ENCODE peak calls at places on chromosomes 3 and 15, in eight cellular contexts. H, A, L, B, F, T, G and R are unnamed samples.

GRCh38 chr15:98506711-98507110 is 141.6 kb upstream of the IGF1R start:
- DNase-seq in L (no peak), H (no peak), B (no peak), G (no peak), F (no peak), T (no peak), A (no peak), R (no peak)

GRCh38 chr3:69352305-69353087 is 33.4 kb downstream of the FRMD4B start:
- DNase-seq in T (no peak), B (no peak), A (no peak), L (no peak), F (no peak), G (no peak), H (no peak), R (no peak)

GRCh38 chr3:154025007-154025406 is 96.2 kb upstream of the ARHGEF26 start:
- DNase-seq in T (no peak), F (no peak), G (no peak), H (no peak), L (no peak), A (no peak), B (no peak), R (no peak)

GRCh38 chr3:146200461-146201220 is 39.7 kb upstream of the PLOD2 start:
- DNase-seq in F (no peak), T (no peak), L (no peak), B (no peak), H (no peak), A (no peak), G (no peak), R (no peak)

GRCh38 chr3:171435143-171435542 is 25.1 kb downstream of the TNIK start:
- DNase-seq in B (no peak), T (no peak), G (no peak), F (no peak), L (no peak), A (no peak), H (no peak), R (no peak)

GRCh38 chr3:39051649-39052557 is at the start of the genes SCN11A and WDR48:
- DNase-seq in F (peak), H (peak), L (peak), T (peak), B (peak), A (peak), G (peak), R (peak)

GRCh38 chr15:67512140-67512539 is 8.8 kb upstream of the C15orf61 start:
- DNase-seq in H (no peak), F (no peak), T (no peak), G (no peak), L (peak), B (no peak), A (no peak), R (no peak)

GRCh38 chr3:184874709-184875644 is 63.0 kb downstream of the VPS8 start:
- DNase-seq in T (peak), B (peak), H (no peak), G (peak), L (peak), F (no peak), A (peak), R (no peak)

GRCh38 chr3:12440927-12441326 is 43.4 kb upstream of the TSEN2 start:
- DNase-seq in A (no peak), G (peak), T (no peak), L (no peak), F (no peak), H (no peak), B (peak), R (peak)

GRCh38 chr3:63972196-63972595 is 51.1 kb downstream of the PSMD6 start:
- DNase-seq in T (no peak), B (peak), H (no peak), L (no peak), F (no peak), A (no peak), G (no peak), R (no peak)

GRCh38 chr3:149016669-149017541 is 25.6 kb downstream of the GYG1 start:
- DNase-seq in G (no peak), B (peak), A (no peak), L (no peak), F (no peak), T (no peak), H (no peak), R (no peak)

GRCh38 chr3:177193706-177194268 is 3.5 kb downstream of the TBL1XR1 start:
- DNase-seq in G (no peak), H (no peak), T (no peak), F (no peak), L (no peak), A (peak), B (no peak), R (no peak)

GRCh38 chr3:128483657-128484403 is 9.2 kb downstream of the GATA2 start:
- DNase-seq in H (no peak), G (no peak), B (no peak), F (no peak), T (no peak), A (no peak), L (no peak), R (no peak)

GRCh38 chr15:78316211-78317077 is 17.0 kb upstream of the SKIC8 start:
- DNase-seq in B (no peak), T (no peak), H (no peak), F (no peak), A (no peak), G (no peak), L (peak), R (no peak)

GRCh38 chr15:68691667-68692066 is 112.9 kb downstream of the CORO2B start:
- DNase-seq in L (peak), H (no peak), A (no peak), T (no peak), G (no peak), B (no peak), F (no peak), R (no peak)